ENCODE peak calls at places on chromosomes 7 and 10, in nine cellular contexts. S is lower leg skin, U is kidney epithelial cell, Q is bronchial epithelial cell, H is choroid plexus epithelial cell, P is cardiac fibroblast, D is AG10803, N is AG04449, R is fibroblast of lung. C is an unnamed sample.

GRCh38 chr10:99768430-99769011 is 13.9 kb upstream of the ABCC2 start:
- DNase-seq in S (no peak), U (no peak), Q (no peak), H (no peak), P (peak), D (peak), N (no peak), R (no peak), C (no peak)

GRCh38 chr10:77965294-77965693 is 38.7 kb upstream of the DLG5 start:
- DNase-seq in S (no peak), U (no peak), Q (peak), H (peak), P (peak), D (peak), N (peak), R (peak), C (peak)

GRCh38 chr7:148474421-148474820 is 116.1 kb upstream of the C7orf33 start:
- DNase-seq in S (no peak), U (no peak), Q (no peak), H (no peak), P (no peak), D (no peak), N (no peak), R (no peak), C (no peak)

GRCh38 chr7:24720283-24720682 is 37.0 kb downstream of the GSDME start:
- DNase-seq in S (no peak), U (no peak), Q (no peak), H (no peak), P (no peak), D (no peak), N (no peak), R (no peak), C (no peak)

GRCh38 chr10:34711500-34711899 is 103.6 kb downstream of the PARD3 start:
- DNase-seq in S (no peak), U (no peak), Q (peak), H (peak), P (peak), D (no peak), N (no peak), R (peak), C (peak)

GRCh38 chr7:55158983-55159382 is 140.2 kb downstream of the EGFR start:
- DNase-seq in S (no peak), U (no peak), Q (no peak), H (no peak), P (no peak), D (no peak), N (no peak), R (no peak), C (no peak)

GRCh38 chr10:117240730-117241529 is at the start of gene SLC18A2:
- DNase-seq in S (no peak), U (no peak), Q (no peak), H (no peak), P (no peak), D (no peak), N (no peak), R (no peak), C (no peak)

GRCh38 chr10:3295501-3296005 is 123.0 kb upstream of the PITRM1 start:
- DNase-seq in S (no peak), U (no peak), Q (no peak), H (no peak), P (no peak), D (no peak), N (no peak), R (no peak), C (no peak)

GRCh38 chr7:3267928-3268690 is 32.9 kb upstream of the SDK1 start:
- DNase-seq in S (no peak), U (peak), Q (peak), H (peak), P (peak), D (no peak), N (peak), R (peak), C (peak)

GRCh38 chr10:3741688-3742461 is 43.1 kb downstream of the KLF6 start:
- DNase-seq in S (no peak), U (no peak), Q (no peak), H (no peak), P (no peak), D (peak), N (no peak), R (peak), C (peak)

GRCh38 chr7:112997831-112998230 is 88.8 kb downstream of the GPR85 start:
- DNase-seq in S (no peak), U (no peak), Q (no peak), H (no peak), P (peak), D (peak), N (no peak), R (no peak), C (no peak)

GRCh38 chr7:35035511-35035921 is 1.8 kb downstream of the DPY19L1 start:
- DNase-seq in S (no peak), U (no peak), Q (peak), H (peak), P (peak), D (peak), N (no peak), R (peak), C (peak)

GRCh38 chr7:22784346-22784745 is 38.3 kb downstream of the TOMM7 start:
- DNase-seq in S (no peak), U (no peak), Q (no peak), H (peak), P (no peak), D (no peak), N (no peak), R (no peak), C (peak)

GRCh38 chr7:3174515-3175318 is 126.3 kb upstream of the SDK1 start:
- DNase-seq in S (no peak), U (no peak), Q (no peak), H (no peak), P (no peak), D (no peak), N (no peak), R (no peak), C (no peak)

GRCh38 chr10:101047961-101048892 is 13.6 kb upstream of the KAZALD1 start:
- DNase-seq in S (no peak), U (no peak), Q (no peak), H (no peak), P (no peak), D (no peak), N (no peak), R (no peak), C (no peak)

GRCh38 chr10:5071411-5072198 is 22.6 kb upstream of the AKR1C3 start:
- DNase-seq in S (peak), U (peak), Q (peak), H (peak), P (peak), D (peak), N (peak), R (peak), C (peak)

GRCh38 chr7:3239291-3239691 is 61.8 kb upstream of the SDK1 start:
- DNase-seq in S (no peak), U (peak), Q (peak), H (no peak), P (no peak), D (no peak), N (no peak), R (no peak), C (no peak)

GRCh38 chr10:117499248-117500105 is 43.1 kb upstream of the EMX2 start:
- DNase-seq in S (no peak), U (no peak), Q (no peak), H (no peak), P (peak), D (peak), N (no peak), R (no peak), C (no peak)

GRCh38 chr10:102066421-102067068 is 1.4 kb downstream of the HPS6 start:
- DNase-seq in S (no peak), U (no peak), Q (no peak), H (no peak), P (no peak), D (no peak), N (no peak), R (no peak), C (no peak)

GRCh38 chr7:100694196-100694745 is at the start of gene GIGYF1:
- DNase-seq in S (no peak), U (no peak), Q (no peak), H (peak), P (peak), D (peak), N (no peak), R (peak), C (peak)

GRCh38 chr7:151120896-151121295 is 34.6 kb downstream of the AGAP3 start:
- DNase-seq in S (no peak), U (no peak), Q (no peak), H (no peak), P (no peak), D (no peak), N (no peak), R (no peak), C (no peak)

GRCh38 chr7:83579740-83580139 is 69.2 kb downstream of the SEMA3E start:
- DNase-seq in S (no peak), U (peak), Q (peak), H (peak), P (peak), D (no peak), N (no peak), R (peak), C (peak)

GRCh38 chr10:118585794-118586193 is 9.7 kb downstream of the PRLHR start:
- DNase-seq in S (no peak), U (no peak), Q (peak), H (no peak), P (peak), D (no peak), N (no peak), R (no peak), C (peak)

GRCh38 chr10:113549856-113550255 is 3.0 kb upstream of the HABP2 start:
- DNase-seq in S (no peak), U (no peak), Q (no peak), H (no peak), P (no peak), D (no peak), N (no peak), R (no peak), C (no peak)

GRCh38 chr7:51316666-51317581 is at the start of gene COBL:
- DNase-seq in S (no peak), U (no peak), Q (no peak), H (no peak), P (no peak), D (no peak), N (no peak), R (no peak), C (no peak)

GRCh38 chr7:130886438-130887135 is 152.6 kb upstream of the KLF14 start:
- DNase-seq in S (no peak), U (no peak), Q (no peak), H (no peak), P (peak), D (no peak), N (no peak), R (no peak), C (no peak)

GRCh38 chr7:24504040-24504439 is 69.2 kb upstream of the PALS2 start:
- DNase-seq in S (no peak), U (no peak), Q (no peak), H (no peak), P (no peak), D (no peak), N (no peak), R (no peak), C (no peak)

GRCh38 chr7:17144313-17144712 is 154.1 kb upstream of the AHR start:
- DNase-seq in S (no peak), U (no peak), Q (peak), H (peak), P (peak), D (peak), N (no peak), R (no peak), C (no peak)

GRCh38 chr10:131641231-131641630 is 259.6 kb upstream of the PPP2R2D start:
- DNase-seq in S (no peak), U (peak), Q (no peak), H (no peak), P (no peak), D (no peak), N (no peak), R (no peak), C (no peak)

GRCh38 chr7:39458346-39458745 is 107.9 kb upstream of the YAE1 start:
- DNase-seq in S (no peak), U (no peak), Q (no peak), H (no peak), P (peak), D (peak), N (no peak), R (no peak), C (no peak)

GRCh38 chr7:117212969-117213877 is 109.6 kb downstream of the WNT2 start:
- DNase-seq in S (peak), U (peak), Q (peak), H (peak), P (peak), D (peak), N (no peak), R (peak), C (peak)

GRCh38 chr7:66840316-66840715 is 80.7 kb upstream of the TMEM248 start:
- DNase-seq in S (no peak), U (no peak), Q (no peak), H (no peak), P (no peak), D (no peak), N (no peak), R (no peak), C (no peak)

GRCh38 chr10:11213156-11213555 is 195.5 kb downstream of the CELF2 start:
- DNase-seq in S (no peak), U (no peak), Q (no peak), H (no peak), P (no peak), D (no peak), N (no peak), R (no peak), C (no peak)

DNA sequence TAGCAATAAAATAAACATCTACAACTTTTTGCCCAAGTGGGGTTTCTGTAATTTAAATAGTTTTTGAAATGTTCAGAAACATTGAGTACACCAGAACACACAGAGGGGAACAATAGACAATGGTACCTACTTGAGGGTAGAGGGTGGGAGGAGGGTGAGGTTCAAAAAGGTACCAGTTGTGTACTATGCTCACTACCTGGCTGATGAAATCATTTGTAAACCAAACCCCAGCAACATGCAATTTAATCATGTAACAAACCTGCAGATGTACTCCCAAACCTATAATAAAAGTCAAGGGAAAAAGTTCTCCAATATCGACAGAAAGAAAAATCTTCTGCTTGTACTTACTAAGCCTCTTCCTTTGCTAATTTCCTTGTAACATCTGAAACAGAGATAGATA is 4.2 kb upstream of the TES start:
- DNase-seq in S (no peak), U (no peak), Q (no peak), H (no peak), P (no peak), D (no peak), N (no peak), R (no peak), C (no peak)
- H3K4me3 ChIP-seq in S (no peak), U (no peak), Q (no peak), H (no peak), P (no peak), D (no peak), N (no peak), R (no peak), C (no peak)

DNA sequence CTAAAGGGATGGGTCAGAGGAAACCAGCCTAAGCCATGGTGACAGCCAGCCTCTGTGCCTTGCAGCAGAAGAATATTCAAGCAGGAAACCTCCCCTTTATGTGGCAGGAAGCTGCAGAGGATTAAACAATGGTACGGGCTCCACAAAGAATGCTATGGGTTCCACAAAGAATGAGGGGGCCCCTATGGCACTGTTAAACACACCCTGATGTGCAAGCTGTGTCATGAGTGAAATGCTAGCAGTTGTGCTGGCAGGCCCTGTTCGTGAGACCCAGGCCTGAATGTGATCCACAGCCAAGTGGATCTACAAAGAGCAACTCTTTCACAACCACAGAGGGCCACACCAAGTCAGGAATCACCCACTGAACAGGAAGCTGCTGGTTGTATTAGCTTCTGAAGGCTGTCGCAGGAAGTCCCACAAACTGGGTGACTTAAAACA is 68.9 kb downstream of the MYOF start:
- DNase-seq in S (no peak), U (no peak), Q (peak), H (peak), P (peak), D (peak), N (no peak), R (no peak), C (peak)
- H3K4me3 ChIP-seq in S (no peak), U (no peak), Q (no peak), H (no peak), P (no peak), D (no peak), N (no peak), R (no peak), C (no peak)

DNA sequence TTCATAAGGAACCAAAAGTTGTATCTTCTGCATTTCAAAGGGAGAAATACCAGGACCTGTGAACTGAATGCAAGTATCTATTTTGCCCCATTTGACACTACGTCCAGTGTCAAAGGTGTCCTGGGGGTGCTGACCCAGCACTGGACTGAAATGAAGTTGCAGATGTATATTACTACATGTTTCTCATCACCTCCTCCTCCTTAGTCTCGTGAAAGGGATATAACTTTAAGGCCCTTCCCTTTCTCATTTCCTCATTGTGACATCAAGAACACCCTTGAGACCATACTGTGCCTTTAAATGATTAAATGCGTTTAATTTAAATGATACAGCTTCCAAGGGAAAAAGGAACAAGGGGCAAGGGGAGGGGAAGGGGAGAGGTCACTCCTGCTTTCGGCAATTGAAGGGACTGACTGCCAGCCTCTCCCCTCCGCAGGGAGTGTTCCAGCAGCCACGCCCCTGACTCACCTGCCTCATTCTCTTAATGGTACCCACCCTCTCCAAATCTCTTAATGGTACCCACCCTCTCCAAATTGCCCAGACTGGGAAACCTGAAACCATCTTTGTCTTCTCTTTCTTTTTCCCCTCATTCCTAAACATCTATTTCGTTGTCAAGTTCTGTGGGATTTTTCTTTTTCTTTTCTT is 80.5 kb upstream of the KMT2E start:
- DNase-seq in S (no peak), U (no peak), Q (no peak), H (no peak), P (no peak), D (no peak), N (no peak), R (no peak), C (no peak)
- H3K4me3 ChIP-seq in S (no peak), U (no peak), Q (no peak), H (no peak), P (no peak), D (no peak), N (no peak), R (no peak), C (no peak)

DNA sequence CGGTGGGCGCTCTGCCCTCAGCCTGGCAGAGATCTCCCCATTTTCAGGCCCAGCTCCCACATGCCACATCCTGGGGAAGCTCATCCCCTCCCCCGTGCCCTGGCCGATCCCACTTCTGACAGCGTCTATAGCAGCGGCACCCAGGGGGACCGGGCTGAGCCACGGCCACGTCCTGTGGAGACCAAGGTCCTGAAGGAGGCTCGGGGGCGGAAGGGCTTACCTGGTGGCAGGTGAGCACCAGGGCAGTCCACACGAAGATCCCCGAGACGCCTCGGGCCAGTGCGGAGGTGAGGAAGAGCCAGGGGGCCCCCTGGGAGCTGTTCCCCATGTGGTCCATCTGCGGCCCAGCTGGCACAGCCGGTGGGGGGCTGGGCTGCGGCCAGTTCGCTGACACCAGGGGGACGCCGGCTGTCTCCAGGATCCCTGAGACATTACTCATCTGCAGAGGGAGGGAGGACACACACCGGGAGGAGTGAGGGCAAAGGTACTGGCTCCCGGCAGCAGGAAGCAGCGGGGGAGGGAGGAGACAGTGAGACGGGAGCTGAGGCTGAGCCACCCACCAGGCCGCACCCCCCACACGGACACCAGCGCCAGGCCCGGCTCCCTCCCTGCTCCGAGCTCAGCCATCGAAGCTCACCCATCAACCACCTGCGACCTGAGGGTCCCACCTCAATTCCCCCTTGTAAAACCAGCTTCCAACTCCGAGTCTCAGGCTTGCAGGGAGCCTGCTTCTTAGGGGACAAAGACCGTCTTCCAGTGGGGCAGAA is 776 bp downstream of the TMEM184A start:
- DNase-seq in S (no peak), U (peak), Q (peak), H (peak), P (peak), D (peak), N (peak), R (peak), C (peak)
- H3K4me3 ChIP-seq in S (no peak), U (no peak), Q (peak), H (no peak), P (no peak), D (no peak), N (peak), R (no peak), C (no peak)